ENCODE peak calls at places on chromosomes 5 and 9, in ten cellular contexts. W, S, J, F, M, R, Y, D, P and K are unnamed samples.

GRCh38 chr9:103037508-103038477 is 42.7 kb downstream of the CYLC2 start:
- DNase-seq in R (no peak), J (no peak), M (no peak), W (no peak), S (peak), D (peak), P (no peak), F (peak), Y (no peak), K (peak)

GRCh38 chr5:151208481-151208914 is 15.4 kb downstream of the CCDC69 start:
- DNase-seq in M (no peak), P (no peak), Y (no peak), S (no peak), J (no peak), D (no peak), W (no peak), F (no peak), R (no peak), K (no peak)

GRCh38 chr5:123500476-123500875 is 11.5 kb upstream of the CSNK1G3 start:
- DNase-seq in J (no peak), M (no peak), W (no peak), F (no peak), Y (no peak), D (no peak), R (no peak), S (no peak), P (no peak), K (no peak)

GRCh38 chr5:141680751-141681201 is 1.3 kb downstream of the ARAP3 start:
- DNase-seq in Y (no peak), F (peak), W (no peak), M (peak), D (peak), S (peak), J (peak), R (peak), P (no peak), K (peak)

GRCh38 chr9:114611516-114612271 is 603 bp downstream of the TMEM268 start:
- DNase-seq in W (no peak), D (peak), P (peak), Y (no peak), R (peak), J (peak), F (peak), S (peak), M (peak), K (peak)

GRCh38 chr5:105878402-105878801 is 1792.3 kb downstream of the EFNA5 start:
- DNase-seq in P (no peak), M (no peak), J (no peak), F (no peak), R (no peak), S (no peak), D (no peak), Y (no peak), W (no peak), K (no peak)

GRCh38 chr5:134526483-134527155 is 1.1 kb downstream of the JADE2 start:
- DNase-seq in P (no peak), D (peak), J (no peak), R (no peak), F (no peak), M (peak), Y (peak), S (peak), W (no peak), K (peak)

GRCh38 chr9:31140316-31140715 is 1244.1 kb upstream of the ACO1 start:
- DNase-seq in D (no peak), F (peak), R (no peak), P (no peak), S (no peak), W (no peak), Y (peak), M (no peak), J (no peak), K (peak)

GRCh38 chr9:93128715-93129224 is 5.3 kb downstream of the NINJ1 start:
- DNase-seq in R (no peak), F (no peak), S (no peak), Y (no peak), M (no peak), D (no peak), P (no peak), J (no peak), W (no peak), K (no peak)
- H3K4me3 ChIP-seq in R (no peak), F (no peak), S (no peak), Y (no peak), M (no peak), D (no peak), P (no peak), J (no peak), W (no peak), K (no peak)

GRCh38 chr9:124198948-124199347 is 58.8 kb upstream of the NEK6 start:
- DNase-seq in Y (no peak), M (no peak), P (no peak), R (no peak), D (no peak), F (no peak), J (no peak), S (no peak), W (no peak), K (no peak)

GRCh38 chr9:124202447-124202971 is 55.2 kb upstream of the NEK6 start:
- DNase-seq in W (no peak), R (no peak), D (peak), F (peak), Y (no peak), M (peak), P (no peak), J (peak), S (peak), K (no peak)

GRCh38 chr9:124196814-124197176 is 61.0 kb upstream of the NEK6 start:
- DNase-seq in P (no peak), R (no peak), F (no peak), D (no peak), Y (no peak), J (no peak), M (no peak), S (no peak), W (no peak), K (no peak)

GRCh38 chr9:124199474-124199873 is 58.3 kb upstream of the NEK6 start:
- DNase-seq in D (no peak), W (no peak), R (no peak), F (no peak), J (no peak), P (no peak), Y (no peak), S (no peak), M (no peak), K (no peak)

DNA sequence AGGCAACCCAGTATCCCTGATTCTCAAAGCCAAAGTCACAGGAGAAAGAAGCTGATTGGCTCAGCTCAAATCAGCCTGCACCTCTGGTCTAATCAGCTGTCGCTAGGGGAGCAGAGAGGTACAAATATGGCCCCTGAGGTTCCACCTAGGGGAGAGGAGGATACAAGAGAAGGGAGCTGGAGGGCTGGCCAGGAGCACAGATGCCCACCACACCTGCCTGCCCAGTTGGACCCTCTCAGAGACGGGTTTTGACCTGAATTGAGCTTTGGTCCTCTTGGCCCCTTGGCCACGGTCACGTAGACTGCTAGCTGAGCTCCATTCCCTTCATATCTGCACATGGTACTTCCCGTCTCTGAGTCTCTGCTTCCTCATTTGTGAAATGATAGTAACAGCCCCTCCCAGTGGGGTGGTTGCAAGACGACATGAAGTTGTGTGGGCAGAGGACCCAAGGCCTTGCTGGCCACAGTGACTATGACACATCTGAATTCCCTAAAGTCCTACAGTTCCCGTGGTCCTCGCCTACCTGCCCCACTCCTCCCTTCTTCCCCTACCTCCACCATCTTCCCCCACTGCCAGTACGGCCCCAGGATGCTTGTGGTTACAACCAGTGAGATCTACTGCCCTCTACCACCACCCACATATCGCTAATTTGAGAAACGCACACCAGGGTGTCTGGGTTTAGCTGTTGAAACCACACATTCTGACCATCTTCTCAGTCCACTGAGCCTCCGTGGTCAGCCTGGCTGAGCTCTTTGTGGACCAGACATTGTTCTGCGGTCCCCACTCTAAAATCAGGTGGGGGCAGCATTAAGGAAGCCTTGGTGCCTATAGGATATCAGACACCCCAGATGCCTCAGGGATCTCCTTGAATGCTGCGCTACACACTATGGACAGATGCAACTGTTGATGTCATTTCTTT is 60.3 kb upstream of the NEK6 start:
- DNase-seq in J (no peak), D (no peak), S (no peak), P (no peak), Y (no peak), R (no peak), F (no peak), W (no peak), M (no peak), K (no peak)
- TF ChIP-seq CTCF in J (no peak), D (no peak), S (no peak), P (no peak), Y (no peak), R (no peak), F (no peak), W (no peak), M (no peak), K (no peak)

GRCh38 chr9:130175355-130175754 is 3.2 kb downstream of the NCS1 start:
- DNase-seq in D (no peak), P (no peak), S (no peak), Y (no peak), W (no peak), R (no peak), J (no peak), F (no peak), M (no peak), K (no peak)

GRCh38 chr9:130172858-130173461 is 756 bp downstream of the NCS1 start:
- DNase-seq in P (peak), W (no peak), R (peak), J (no peak), M (no peak), S (no peak), Y (no peak), D (no peak), F (no peak), K (peak)

GRCh38 chr9:130174920-130175321 is 2.7 kb downstream of the NCS1 start:
- DNase-seq in S (no peak), R (no peak), Y (no peak), J (no peak), W (no peak), F (no peak), M (no peak), P (no peak), D (no peak), K (no peak)

GRCh38 chr9:130173462-130173876 is 1.3 kb downstream of the NCS1 start:
- DNase-seq in D (no peak), J (peak), R (no peak), F (peak), P (no peak), W (no peak), S (no peak), Y (no peak), M (no peak), K (no peak)

DNA sequence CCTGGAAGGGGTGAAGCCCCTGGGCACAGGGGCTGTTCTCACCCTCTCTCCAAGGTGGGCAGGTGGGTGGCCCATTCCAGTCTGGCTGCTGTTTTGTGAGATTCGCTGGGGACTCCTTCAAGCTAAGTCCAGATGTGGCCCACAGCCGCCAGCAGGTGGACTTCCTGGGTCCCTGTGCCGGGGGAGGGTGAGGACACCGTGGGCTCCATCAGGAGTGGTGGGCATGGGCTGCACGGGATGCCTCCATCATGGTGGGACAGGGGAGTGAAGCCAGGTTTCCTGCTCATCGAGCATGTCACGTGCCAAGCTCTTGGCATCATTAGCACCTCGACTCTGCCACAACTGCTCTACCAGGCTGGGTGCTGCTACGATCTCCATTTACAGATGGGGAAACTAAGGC is 1.8 kb downstream of the NCS1 start:
- DNase-seq in M (no peak), P (no peak), Y (no peak), W (no peak), R (no peak), D (no peak), J (no peak), S (no peak), F (no peak), K (no peak)
- H3K4me3 ChIP-seq in M (no peak), P (peak), Y (peak), W (peak), R (no peak), D (no peak), J (peak), S (no peak), F (peak), K (peak)

GRCh38 chr5:8685704-8686103 is 816.8 kb downstream of the MTRR start:
- DNase-seq in P (no peak), D (no peak), S (no peak), J (no peak), W (no peak), R (peak), Y (no peak), M (no peak), F (no peak), K (no peak)
- TF ChIP-seq CTCF in P (no peak), D (no peak), S (no peak), J (peak), W (no peak), R (peak), Y (no peak), M (no peak), F (no peak), K (no peak)

GRCh38 chr5:14256756-14257393 is 113.7 kb downstream of the TRIO start:
- DNase-seq in S (no peak), D (no peak), R (no peak), F (no peak), Y (no peak), P (no peak), J (no peak), M (no peak), W (no peak), K (no peak)
- H3K4me3 ChIP-seq in S (no peak), D (no peak), R (no peak), F (no peak), Y (no peak), P (no peak), J (no peak), M (no peak), W (no peak), K (no peak)

GRCh38 chr9:38393128-38393809 is 767 bp downstream of the ALDH1B1 start:
- DNase-seq in F (no peak), W (no peak), M (no peak), R (no peak), Y (no peak), D (no peak), J (no peak), S (no peak), P (peak), K (no peak)

GRCh38 chr9:38390851-38391250 is 1.7 kb upstream of the ALDH1B1 start:
- DNase-seq in P (no peak), W (no peak), D (no peak), M (no peak), Y (no peak), R (no peak), F (no peak), S (no peak), J (no peak), K (no peak)

GRCh38 chr9:38391278-38392118 is 1.0 kb upstream of the ALDH1B1 start:
- DNase-seq in R (no peak), M (no peak), D (no peak), Y (no peak), J (no peak), W (no peak), F (no peak), S (no peak), P (no peak), K (no peak)

GRCh38 chr9:38394419-38394818 is 1.9 kb downstream of the ALDH1B1 start:
- DNase-seq in R (no peak), J (no peak), M (peak), W (no peak), D (no peak), S (no peak), F (no peak), P (no peak), Y (no peak), K (no peak)

GRCh38 chr9:38392235-38393127 is at the start of gene ALDH1B1:
- DNase-seq in F (peak), Y (peak), R (peak), P (peak), M (peak), D (peak), S (peak), W (no peak), J (peak), K (peak)
- TF ChIP-seq CTCF in F (peak), Y (peak), R (peak), P (peak), M (no peak), D (no peak), S (peak), W (peak), J (peak), K (peak)

GRCh38 chr9:14313378-14313940 is 482 bp downstream of the NFIB start:
- DNase-seq in D (no peak), F (no peak), P (no peak), J (peak), R (no peak), W (no peak), M (peak), Y (no peak), S (no peak), K (peak)
- H3K4me3 ChIP-seq in D (peak), F (peak), P (peak), J (peak), R (peak), W (peak), M (peak), Y (peak), S (peak), K (peak)

DNA sequence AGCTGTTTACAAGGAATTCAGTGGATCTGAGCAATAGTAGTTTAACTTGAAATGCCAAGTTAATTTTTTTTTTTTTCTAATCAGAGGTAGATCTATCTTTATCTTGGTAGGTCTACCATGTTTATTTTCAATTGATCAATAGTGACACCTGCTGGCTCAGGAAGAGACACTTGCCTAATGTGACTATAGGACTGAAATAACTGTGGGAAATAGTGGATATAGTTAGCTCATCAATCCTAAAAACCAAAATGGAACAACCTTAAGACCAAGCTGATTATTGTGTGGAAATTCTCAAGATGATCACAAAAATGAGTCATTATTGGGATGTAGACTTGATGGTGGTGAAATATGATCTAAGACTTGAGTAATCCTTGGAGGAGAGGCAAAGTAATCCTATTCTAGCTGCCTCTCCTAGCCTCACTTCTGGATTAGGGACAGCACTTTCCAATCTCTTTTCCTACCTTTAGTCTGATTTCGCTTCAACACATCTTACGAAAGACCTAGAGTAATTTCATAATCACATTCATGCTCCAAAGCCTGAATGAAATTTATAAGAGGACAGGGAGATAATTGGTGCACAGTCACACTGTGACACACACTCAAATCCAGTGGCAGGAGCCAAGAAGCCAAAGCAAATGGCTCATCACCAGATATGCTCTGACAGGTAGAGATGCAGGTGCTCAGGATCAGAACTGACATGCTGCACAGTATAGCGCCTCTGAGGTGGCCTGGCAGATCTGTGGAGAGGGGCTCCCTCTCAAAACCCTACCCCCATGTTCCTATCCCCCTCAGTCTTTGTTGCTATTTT is 156.3 kb downstream of the HMHB1 start:
- DNase-seq in R (no peak), Y (peak), S (no peak), W (no peak), D (no peak), J (peak), M (peak), F (peak), P (peak), K (peak)
- TF ChIP-seq CTCF in R (peak), Y (peak), S (peak), W (peak), D (peak), J (peak), M (peak), F (peak), P (peak), K (peak)